ENCODE peak calls at places on chromosomes 13 and 19, in ten cellular contexts. N is astrocyte of the cerebellum; E is ecto neural progenitor cell; O is activated CD4-positive, alpha-beta T cell treated with anti-CD3 and anti-CD28 coated beads, Interleukin-2, amount 10 ng/mL, durations not matched to agents 7 days and 5 days; T is sciatic nerve; V is NCI-H460; U is effector CD4-positive, alpha-beta T cell; B is AG09319; L is KBM-7; S is neuronal stem cell. I is an unnamed sample.

GRCh38 chr13:57633141-57633949 is 1.8 kb downstream of the PCDH17 start:
- DNase-seq in E (peak; percentile 85), S (no peak), L (no peak), O (no peak), T (peak; percentile 71), B (no peak), U (no peak), V (no peak), N (no peak), I (no peak)

GRCh38 chr19:48006762-48007161 is 12.3 kb downstream of the ELSPBP1 start:
- DNase-seq in E (no peak), T (no peak), B (no peak), O (no peak), V (peak; percentile 1), U (no peak), S (no peak), L (no peak), N (no peak), I (no peak)

GRCh38 chr19:29690842-29691241 is 24.2 kb downstream of the C19orf12 start:
- DNase-seq in S (no peak), U (peak; percentile 46), V (peak; percentile 12), O (peak; percentile 68), E (no peak), N (no peak), T (no peak), L (peak; percentile 83), B (no peak), I (peak; percentile 45)

GRCh38 chr13:99908129-99908805 is 63.3 kb downstream of the ZIC5 start:
- DNase-seq in O (no peak), U (no peak), V (no peak), S (no peak), B (no peak), E (no peak), T (no peak), N (peak; percentile 66), L (no peak), I (no peak)

GRCh38 chr13:104779311-104779710 is 1713.1 kb upstream of the SLC10A2 start:
- DNase-seq in S (peak; percentile 4), B (no peak), U (no peak), V (no peak), T (no peak), L (no peak), O (no peak), E (no peak), N (peak; percentile 38), I (no peak)

GRCh38 chr19:43596842-43597461 is 557 bp downstream of the ZNF576 start:
- DNase-seq in T (no peak), E (no peak), U (no peak), L (no peak), S (no peak), B (no peak), V (no peak), O (no peak), N (no peak), I (no peak)

GRCh38 chr19:5078179-5078578 is 109.3 kb downstream of the KDM4B start:
- DNase-seq in T (no peak), O (no peak), U (peak; percentile 7), V (no peak), N (no peak), E (no peak), S (no peak), L (no peak), B (no peak), I (peak; percentile 26)

GRCh38 chr19:49809155-49809986 is 3.7 kb downstream of the FUZ start:
- DNase-seq in E (peak; percentile 79), V (peak; percentile 19), B (no peak), U (peak; percentile 43), T (no peak), L (no peak), S (no peak), N (peak; percentile 37), O (peak; percentile 37), I (peak; percentile 32)

GRCh38 chr19:34838753-34839431 is 65.9 kb upstream of the ZNF599 start:
- DNase-seq in V (no peak), S (peak; percentile 18), E (peak; percentile 78), O (peak; percentile 12), U (no peak), B (no peak), L (no peak), T (no peak), N (no peak), I (no peak)

GRCh38 chr13:71169125-71169524 is 697.9 kb downstream of the DACH1 start:
- DNase-seq in E (no peak), V (no peak), O (no peak), B (no peak), T (no peak), N (peak; percentile 66), L (no peak), U (no peak), S (no peak), I (no peak)

GRCh38 chr19:8664671-8665057 is 33.9 kb downstream of the ACTL9 start:
- DNase-seq in B (no peak), O (no peak), V (no peak), U (no peak), S (no peak), E (no peak), N (no peak), L (no peak), T (no peak), I (no peak)